ENCODE peak calls at places on chromosomes 6 and 20, in six cellular contexts. Y, J, K, G, B and Q are unnamed samples.

GRCh38 chr20:58293453-58293852 is 16.1 kb upstream of the RAB22A start:
- DNase-seq in Y (no peak), J (no peak), K (peak), G (peak), B (peak), Q (no peak)

GRCh38 chr20:43096471-43096870 is 93.2 kb downstream of the PTPRT start:
- DNase-seq in Y (no peak), J (no peak), K (no peak), G (no peak), B (peak), Q (no peak)

GRCh38 chr6:16522937-16523336 is 238.3 kb downstream of the ATXN1 start:
- DNase-seq in Y (no peak), J (no peak), K (no peak), G (no peak), B (no peak), Q (no peak)

GRCh38 chr6:13485923-13486557 is 1.4 kb downstream of the GFOD1 start:
- DNase-seq in Y (no peak), J (peak), K (peak), G (peak), B (peak), Q (peak)

GRCh38 chr6:118812972-118813371 is 81.0 kb upstream of the ASF1A start:
- DNase-seq in Y (no peak), J (peak), K (no peak), G (no peak), B (no peak), Q (no peak)

GRCh38 chr20:44051661-44052000 is 135.4 kb downstream of the JPH2 start:
- DNase-seq in Y (no peak), J (no peak), K (no peak), G (no peak), B (no peak), Q (no peak)

GRCh38 chr6:140915001-140915950 is 1217.4 kb upstream of the GJE1 start:
- DNase-seq in Y (no peak), J (no peak), K (no peak), G (no peak), B (no peak), Q (no peak)

GRCh38 chr20:63917811-63918210 is 22.9 kb downstream of the DNAJC5 start:
- DNase-seq in Y (no peak), J (no peak), K (no peak), G (no peak), B (no peak), Q (no peak)

GRCh38 chr6:32941412-32941784 is 570 bp upstream of the HLA-DMB start:
- DNase-seq in Y (no peak), J (no peak), K (no peak), G (no peak), B (no peak), Q (no peak)

GRCh38 chr6:53322188-53323029 is 26.3 kb downstream of the ELOVL5 start:
- DNase-seq in Y (no peak), J (peak), K (no peak), G (no peak), B (no peak), Q (no peak)

GRCh38 chr20:35446356-35447078 is 8.5 kb upstream of the GDF5 start:
- DNase-seq in Y (no peak), J (no peak), K (no peak), G (no peak), B (no peak), Q (no peak)

GRCh38 chr6:134117409-134117808 is 65.0 kb upstream of the SLC2A12 start:
- DNase-seq in Y (no peak), J (peak), K (peak), G (no peak), B (no peak), Q (no peak)

GRCh38 chr6:148873868-148874267 is 127.0 kb downstream of the UST start:
- DNase-seq in Y (no peak), J (no peak), K (no peak), G (no peak), B (no peak), Q (no peak)

GRCh38 chr20:2599265-2600060 is 53.0 kb upstream of the NOP56 start:
- DNase-seq in Y (no peak), J (no peak), K (peak), G (no peak), B (no peak), Q (no peak)

GRCh38 chr6:106257195-106257594 is 68.4 kb downstream of the ATG5 start:
- DNase-seq in Y (no peak), J (peak), K (no peak), G (no peak), B (no peak), Q (no peak)

GRCh38 chr6:161215193-161215592 is 58.7 kb downstream of the AGPAT4 start:
- DNase-seq in Y (no peak), J (peak), K (no peak), G (no peak), B (no peak), Q (no peak)

GRCh38 chr6:165618241-165618640 is 44.8 kb downstream of the PDE10A start:
- DNase-seq in Y (no peak), J (peak), K (no peak), G (no peak), B (no peak), Q (no peak)

GRCh38 chr6:166552600-166552999 is 33.9 kb downstream of the RAMACL start:
- DNase-seq in Y (no peak), J (no peak), K (no peak), G (no peak), B (no peak), Q (no peak)

GRCh38 chr6:149046822-149047246 is 270.7 kb upstream of the TAB2 start:
- DNase-seq in Y (no peak), J (peak), K (no peak), G (no peak), B (no peak), Q (no peak)

GRCh38 chr6:111764238-111765182 is 108.7 kb downstream of the FYN start:
- DNase-seq in Y (no peak), J (no peak), K (no peak), G (no peak), B (no peak), Q (no peak)

GRCh38 chr20:63488331-63489251 is 10.3 kb downstream of the EEF1A2 start:
- DNase-seq in Y (no peak), J (no peak), K (no peak), G (no peak), B (no peak), Q (no peak)

GRCh38 chr6:37218501-37218900 is 39.1 kb upstream of the TBC1D22B start:
- DNase-seq in Y (no peak), J (no peak), K (no peak), G (no peak), B (no peak), Q (no peak)

GRCh38 chr20:32872266-32872665 is 13.5 kb downstream of the EFCAB8 start:
- DNase-seq in Y (no peak), J (no peak), K (no peak), G (no peak), B (no peak), Q (no peak)

GRCh38 chr6:11596640-11597237 is 59.2 kb downstream of the TMEM170B start:
- DNase-seq in Y (no peak), J (no peak), K (no peak), G (no peak), B (no peak), Q (no peak)

GRCh38 chr6:169254456-169255316 is 1.0 kb upstream of the THBS2 start:
- DNase-seq in Y (no peak), J (no peak), K (no peak), G (no peak), B (no peak), Q (no peak)

GRCh38 chr6:85797993-85798392 is 155.3 kb upstream of the SYNCRIP start:
- DNase-seq in Y (no peak), J (no peak), K (peak), G (no peak), B (no peak), Q (no peak)

GRCh38 chr6:55886185-55886836 is 10.9 kb upstream of the BMP5 start:
- DNase-seq in Y (no peak), J (peak), K (peak), G (no peak), B (no peak), Q (no peak)

GRCh38 chr6:3977875-3978711 is 100.8 kb downstream of the FAM217A start:
- DNase-seq in Y (peak), J (peak), K (peak), G (peak), B (no peak), Q (peak)

GRCh38 chr6:52499681-52500239 is 77.1 kb downstream of the TRAM2 start:
- DNase-seq in Y (no peak), J (no peak), K (peak), G (peak), B (no peak), Q (no peak)

GRCh38 chr20:30168025-30168799 is 1089.3 kb upstream of the DEFB115 start:
- DNase-seq in Y (peak), J (no peak), K (no peak), G (no peak), B (no peak), Q (no peak)

GRCh38 chr6:35486005-35486925 is 10.6 kb downstream of the TEAD3 start:
- DNase-seq in Y (no peak), J (no peak), K (no peak), G (peak), B (no peak), Q (no peak)

GRCh38 chr20:39835040-39835842 is 853.8 kb downstream of the MAFB start:
- DNase-seq in Y (no peak), J (no peak), K (no peak), G (peak), B (no peak), Q (no peak)

GRCh38 chr20:46178891-46179290 is 60.8 kb downstream of the CD40 start:
- DNase-seq in Y (no peak), J (no peak), K (no peak), G (no peak), B (peak), Q (no peak)

GRCh38 chr6:7086488-7086887 is 21.3 kb upstream of the RREB1 start:
- DNase-seq in Y (peak), J (peak), K (peak), G (peak), B (no peak), Q (no peak)

GRCh38 chr6:127199470-127199869 is 67.2 kb upstream of the RNF146 start:
- DNase-seq in Y (no peak), J (no peak), K (no peak), G (no peak), B (no peak), Q (no peak)

GRCh38 chr6:40586369-40586768 is 795 bp downstream of the LRFN2 start:
- DNase-seq in Y (no peak), J (no peak), K (no peak), G (no peak), B (peak), Q (no peak)

GRCh38 chr6:139635401-139636130 is 261.1 kb upstream of the CITED2 start:
- DNase-seq in Y (no peak), J (no peak), K (no peak), G (no peak), B (no peak), Q (no peak)

GRCh38 chr6:128225610-128226009 is 294.8 kb downstream of the PTPRK start:
- DNase-seq in Y (no peak), J (no peak), K (no peak), G (no peak), B (no peak), Q (no peak)

GRCh38 chr6:13711384-13711725 is 280 bp downstream of the RANBP9 start:
- DNase-seq in Y (peak), J (no peak), K (no peak), G (no peak), B (no peak), Q (peak)